ENCODE peak calls at places on chromosomes 1 and 21, in eight cellular contexts. E is activated CD4-positive, CD25-positive, alpha-beta regulatory T cell; S is fibroblast of lung; H is naive thymus-derived CD4-positive, alpha-beta T cell; F is stimulated activated CD4-positive, alpha-beta T cell treated with anti-CD3 and anti-CD28 coated beads, Interleukin-4, amount 100 ng/mL, for 48 hours; P is T47D; M is osteocyte; X is activated T-cell treated with anti-CD3 and anti-CD28 coated beads for 1 hour. A is an unnamed sample.

GRCh38 chr1:160127865-160128523 is 12.4 kb downstream of the ATP1A2 start:
- DNase-seq in E (no peak), S (peak), H (no peak), F (no peak), P (no peak), M (no peak), X (no peak), A (peak)

GRCh38 chr1:19450811-19451564 is 34.4 kb downstream of the CAPZB start:
- DNase-seq in E (no peak), S (peak), H (no peak), F (no peak), P (no peak), M (no peak), X (no peak), A (peak)

GRCh38 chr1:17588048-17588781 is 48.7 kb downstream of the ARHGEF10L start:
- DNase-seq in E (no peak), S (peak), H (no peak), F (no peak), P (peak), M (no peak), X (no peak), A (peak)

GRCh38 chr1:202286622-202287097 is 55.1 kb downstream of the UBE2T start:
- DNase-seq in E (no peak), S (peak), H (no peak), F (no peak), P (no peak), M (no peak), X (no peak), A (no peak)

GRCh38 chr1:240356568-240356967 is 255.4 kb downstream of the GREM2 start:
- DNase-seq in E (no peak), S (no peak), H (no peak), F (no peak), P (no peak), M (no peak), X (no peak), A (no peak)

GRCh38 chr1:163820748-163821147 is 499.0 kb downstream of the NUF2 start:
- DNase-seq in E (no peak), S (peak), H (no peak), F (no peak), P (no peak), M (no peak), X (no peak), A (no peak)

GRCh38 chr1:51669191-51669590 is 52.3 kb downstream of the OSBPL9 start:
- DNase-seq in E (no peak), S (no peak), H (no peak), F (no peak), P (peak), M (no peak), X (no peak), A (no peak)

GRCh38 chr1:147834189-147834588 is 68.4 kb upstream of the GJA8 start:
- DNase-seq in E (no peak), S (no peak), H (peak), F (no peak), P (no peak), M (no peak), X (no peak), A (peak)

GRCh38 chr1:39711359-39712340 is 20.4 kb upstream of the HPCAL4 start:
- DNase-seq in E (no peak), S (no peak), H (no peak), F (no peak), P (no peak), M (peak), X (no peak), A (peak)

GRCh38 chr1:15965228-15965767 is 10.6 kb downstream of the ZBTB17 start:
- DNase-seq in E (no peak), S (peak), H (no peak), F (no peak), P (no peak), M (no peak), X (no peak), A (no peak)

GRCh38 chr1:19163261-19163660 is 46.8 kb downstream of the UBR4 start:
- DNase-seq in E (no peak), S (peak), H (no peak), F (no peak), P (no peak), M (no peak), X (no peak), A (no peak)

GRCh38 chr1:61496501-61496900 is 228.4 kb downstream of the TM2D1 start:
- DNase-seq in E (no peak), S (no peak), H (no peak), F (no peak), P (no peak), M (no peak), X (no peak), A (no peak)

GRCh38 chr1:228349701-228350171 is 56.9 kb downstream of the TRIM11 start:
- DNase-seq in E (no peak), S (no peak), H (no peak), F (no peak), P (no peak), M (no peak), X (no peak), A (no peak)

GRCh38 chr21:26049803-26050202 is 120.8 kb downstream of the APP start:
- DNase-seq in E (no peak), S (no peak), H (no peak), F (no peak), P (no peak), M (no peak), X (no peak), A (no peak)

GRCh38 chr21:36854391-36854790 is 112.1 kb downstream of the HLCS start:
- DNase-seq in E (no peak), S (peak), H (peak), F (no peak), P (peak), M (no peak), X (no peak), A (peak)

GRCh38 chr1:31509124-31510072 is 66.9 kb upstream of the TINAGL1 start:
- DNase-seq in E (no peak), S (no peak), H (no peak), F (no peak), P (no peak), M (no peak), X (no peak), A (peak)

GRCh38 chr21:14572206-14572780 is 26.2 kb upstream of the SAMSN1 start:
- DNase-seq in E (no peak), S (no peak), H (no peak), F (no peak), P (no peak), M (no peak), X (no peak), A (no peak)

GRCh38 chr1:34479731-34480130 is 275.1 kb upstream of the GJB5 start:
- DNase-seq in E (no peak), S (no peak), H (no peak), F (no peak), P (no peak), M (no peak), X (no peak), A (no peak)

GRCh38 chr1:109802136-109802900 is 38.6 kb upstream of the EPS8L3 start:
- DNase-seq in E (peak), S (no peak), H (peak), F (peak), P (no peak), M (no peak), X (peak), A (no peak)

GRCh38 chr1:222892137-222892763 is 77.4 kb downstream of the DISP1 start:
- DNase-seq in E (no peak), S (peak), H (no peak), F (no peak), P (no peak), M (no peak), X (no peak), A (peak)

GRCh38 chr1:9699361-9699760 is 47.8 kb downstream of the PIK3CD start:
- DNase-seq in E (no peak), S (no peak), H (no peak), F (no peak), P (no peak), M (no peak), X (no peak), A (no peak)

GRCh38 chr1:63922848-63923247 is 149.0 kb downstream of the ROR1 start:
- DNase-seq in E (no peak), S (no peak), H (no peak), F (no peak), P (no peak), M (no peak), X (no peak), A (no peak)

GRCh38 chr1:221670081-221670480 is 71.8 kb downstream of the DUSP10 start:
- DNase-seq in E (no peak), S (no peak), H (no peak), F (no peak), P (no peak), M (no peak), X (no peak), A (no peak)

GRCh38 chr21:15781986-15782385 is 52.2 kb downstream of the USP25 start:
- DNase-seq in E (no peak), S (no peak), H (no peak), F (no peak), P (no peak), M (no peak), X (no peak), A (no peak)

A was measured in hepatocyte.